ENCODE peak calls at places on chromosomes 13 and 19, in five cellular contexts. D, Z, K, A and W are unnamed samples.

GRCh38 chr13:97468331-97468730 is 34.4 kb downstream of the RAP2A start:
- DNase-seq in A (no peak), Z (no peak), K (no peak), D (no peak), W (no peak)

GRCh38 chr19:1133471-1133929 is 29.7 kb downstream of the GPX4 start:
- DNase-seq in A (no peak), K (peak; percentile 93), D (no peak), Z (no peak), W (peak; percentile 69)

GRCh38 chr19:14073925-14074838 is 1.6 kb downstream of the MISP3 start:
- DNase-seq in A (peak; percentile 33), K (no peak), Z (no peak), D (no peak), W (no peak)

GRCh38 chr13:35936579-35936978 is 194.6 kb downstream of the DCLK1 start:
- DNase-seq in Z (no peak), K (no peak), D (no peak), A (no peak), W (no peak)

GRCh38 chr19:2326699-2327360 is 1.6 kb downstream of the LSM7 start:
- DNase-seq in Z (no peak), K (no peak), A (no peak), D (no peak), W (no peak)

GRCh38 chr13:111241006-111241755 is 79.3 kb upstream of the TEX29 start:
- DNase-seq in D (no peak), A (no peak), Z (peak; percentile 60), K (no peak), W (no peak)

GRCh38 chr19:44955500-44956439 is 590 bp downstream of the CLPTM1 start:
- DNase-seq in A (no peak), Z (no peak), D (no peak), K (no peak), W (no peak)

GRCh38 chr13:74299688-74300087 is 165.5 kb upstream of the KLF12 start:
- DNase-seq in K (no peak), D (no peak), A (no peak), Z (no peak), W (no peak)

GRCh38 chr19:54448037-54448773 is 794 bp upstream of the LENG8 start:
- DNase-seq in Z (no peak), A (peak; percentile 58), K (no peak), D (peak; percentile 61), W (no peak)

GRCh38 chr19:49441960-49442350 is 628 bp upstream of the SLC17A7 start:
- DNase-seq in K (no peak), Z (no peak), D (no peak), A (no peak), W (no peak)

GRCh38 chr19:49443366-49444099 is 2.2 kb upstream of the SLC17A7 start:
- DNase-seq in D (peak; percentile 96), Z (peak; percentile 98), K (peak; percentile 95), A (peak; percentile 96), W (peak; percentile 91)

GRCh38 chr19:49441210-49441959 is at the start of gene SLC17A7:
- DNase-seq in K (no peak), D (peak; percentile 72), Z (no peak), A (peak; percentile 76), W (peak; percentile 58)

GRCh38 chr19:49442354-49442753 is 1.0 kb upstream of the SLC17A7 start:
- DNase-seq in A (peak; percentile 70), Z (no peak), K (no peak), D (peak; percentile 69), W (no peak)

DNA sequence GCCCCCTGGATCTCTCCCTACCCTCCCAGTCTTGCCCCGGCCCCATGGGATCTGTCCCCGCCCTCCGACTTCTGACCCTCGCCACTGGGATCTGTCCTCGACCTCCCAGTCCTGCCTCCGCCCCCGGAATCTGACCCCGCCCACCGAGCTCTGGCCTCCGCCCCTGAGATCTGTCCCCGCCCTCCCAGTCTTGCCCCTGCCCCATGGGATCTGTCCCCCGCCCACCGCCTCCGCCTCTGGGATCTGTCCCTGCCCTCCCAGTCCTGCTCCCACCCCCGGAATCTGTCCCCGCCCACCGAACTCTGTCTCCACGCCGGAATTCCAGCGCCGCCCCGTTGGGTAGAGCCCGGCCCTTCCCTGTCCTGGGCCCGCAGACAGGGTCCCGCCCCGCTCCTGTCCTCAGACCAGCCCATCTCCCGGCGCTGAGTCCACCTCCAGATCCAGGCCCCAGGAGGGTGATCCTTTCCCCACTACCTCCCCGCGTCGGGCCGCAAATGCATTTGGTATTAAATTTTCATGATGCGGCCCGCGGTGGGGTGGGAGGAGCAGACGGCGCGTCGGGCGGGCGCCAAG is 1.6 kb upstream of the SLC17A7 start:
- DNase-seq in D (peak; percentile 96), K (peak; percentile 67), Z (peak; percentile 98), A (peak; percentile 95), W (peak; percentile 32)
- H3K9me3 ChIP-seq in D (no peaks in the 10 kb centered on the region), K (no peaks in the 10 kb centered on the region), Z (no peaks in the 10 kb centered on the region), A (no peaks in the 10 kb centered on the region), W (no peaks in the 10 kb centered on the region)

GRCh38 chr19:43940719-43941118 is 5.6 kb upstream of the ZNF45 start:
- DNase-seq in Z (no peak), K (no peak), D (no peak), A (no peak), W (no peak)

GRCh38 chr19:43934985-43935708 is at the start of gene ZNF45:
- DNase-seq in K (peak; percentile 89), A (peak; percentile 86), Z (peak; percentile 97), D (peak; percentile 85), W (peak; percentile 71)

GRCh38 chr19:43941209-43941608 is 6.1 kb upstream of the ZNF45 start:
- DNase-seq in D (no peak), K (no peak), Z (no peak), A (no peak), W (no peak)

GRCh38 chr19:43936219-43936618 is 1.1 kb upstream of the ZNF45 start:
- DNase-seq in Z (no peak), D (no peak), K (no peak), A (no peak), W (no peak)

DNA sequence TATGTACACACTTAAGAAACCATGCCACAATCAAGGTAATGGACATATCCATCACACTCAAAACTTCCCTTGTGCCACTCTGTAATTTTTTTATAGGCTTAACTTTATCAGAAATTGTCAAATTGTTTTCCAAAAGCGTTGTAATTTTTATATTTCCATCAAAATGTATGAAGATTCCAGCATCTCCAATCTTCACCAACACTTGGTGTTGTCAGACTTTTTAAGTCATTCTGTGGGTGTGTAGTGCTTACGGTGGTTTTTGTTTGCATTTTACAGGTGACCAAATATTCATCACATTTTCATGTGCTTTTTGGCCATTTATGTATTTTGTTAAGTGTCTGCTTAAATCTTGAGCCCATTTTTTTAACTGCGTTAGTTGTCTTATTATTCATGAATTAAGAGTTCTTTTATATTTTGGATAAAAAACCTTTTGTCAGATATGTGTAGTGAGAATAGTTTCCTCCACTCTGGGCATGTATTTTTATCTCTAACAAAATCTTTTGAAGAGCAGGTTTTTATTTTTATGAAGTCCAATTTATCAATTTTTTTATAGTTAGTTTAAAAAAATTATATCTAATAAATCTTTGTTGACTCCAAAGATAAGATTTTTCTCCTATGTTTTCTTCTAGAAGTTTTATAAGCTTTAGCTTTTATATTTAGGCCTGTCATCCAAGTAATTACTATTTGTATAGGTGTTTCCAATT is 4.6 kb upstream of the ZNF45 start:
- DNase-seq in D (no peak), A (no peak), K (no peak), Z (no peak), W (no peak)
- H3K9me3 ChIP-seq in D (no peaks in the 10 kb centered on the region), A (no peaks in the 10 kb centered on the region), K (no peaks in the 10 kb centered on the region), Z (no peaks in the 10 kb centered on the region), W (no peaks in the 10 kb centered on the region)

DNA sequence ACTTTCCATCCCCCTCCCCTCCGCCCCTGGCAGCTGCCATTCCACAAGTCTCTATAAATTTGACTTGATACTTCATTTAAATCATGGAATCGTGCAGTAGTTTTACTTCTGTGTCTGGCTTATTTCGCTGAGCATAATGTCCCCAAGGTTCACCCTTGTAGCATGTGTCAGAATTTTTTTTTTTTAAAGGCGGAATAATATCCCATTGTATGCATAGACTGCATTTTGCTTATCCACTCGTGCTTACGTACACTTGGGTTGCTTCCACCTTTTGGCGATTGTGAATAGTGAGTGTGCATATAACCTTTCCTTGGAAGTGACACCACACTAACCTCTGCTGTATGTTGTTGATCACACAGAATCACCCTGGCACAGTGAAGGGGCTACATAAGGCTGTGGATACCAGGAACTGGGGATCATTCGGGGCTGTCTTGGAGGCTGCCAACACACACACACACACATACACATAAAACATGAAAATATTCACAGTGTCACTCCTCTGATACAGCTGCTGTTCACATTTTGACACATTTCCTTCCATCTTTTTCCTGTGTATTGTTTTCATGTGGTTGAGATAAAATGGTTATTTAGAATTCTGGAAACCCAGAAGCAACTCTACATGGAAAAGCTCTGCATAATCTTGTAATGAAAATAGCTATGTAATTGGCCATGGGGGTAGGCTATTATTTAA is 13.3 kb downstream of the ZNF71 start:
- DNase-seq in K (no peak), Z (no peak), A (no peak), D (no peak), W (no peak)
- H3K9me3 ChIP-seq in K (peaks cover 44% of the 10 kb centered on the region), Z (no peaks in the 10 kb centered on the region), A (peaks cover 46% of the 10 kb centered on the region), D (no peaks in the 10 kb centered on the region), W (peaks cover 54% of the 10 kb centered on the region)

DNA sequence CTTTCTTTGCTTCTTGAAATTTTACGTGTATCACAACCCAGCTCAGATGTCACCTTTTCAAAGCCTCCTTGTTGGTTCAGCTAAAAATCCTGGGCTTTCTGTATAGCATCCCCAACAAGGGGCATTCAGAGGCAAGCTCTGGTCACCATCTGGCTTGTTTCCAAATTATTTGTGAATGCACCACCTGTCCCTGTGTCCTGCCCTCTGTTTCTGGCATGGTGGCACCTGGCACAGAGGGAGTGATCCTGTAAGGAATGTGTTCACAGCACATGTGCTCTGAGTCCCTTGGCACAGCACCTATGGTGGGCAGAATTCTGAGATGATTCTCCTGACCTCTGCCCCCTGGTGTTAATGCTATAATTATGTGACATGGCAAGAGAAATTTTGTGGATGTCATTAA is 76.2 kb downstream of the ZNF429 start:
- DNase-seq in K (no peak), A (no peak), D (no peak), Z (no peak), W (no peak)
- H3K9me3 ChIP-seq in K (no peaks in the 10 kb centered on the region), A (no peaks in the 10 kb centered on the region), D (no peaks in the 10 kb centered on the region), Z (no peaks in the 10 kb centered on the region), W (no peaks in the 10 kb centered on the region)

GRCh38 chr13:99431927-99432636 is 69.2 kb upstream of the TM9SF2 start:
- DNase-seq in K (peak; percentile 63), Z (no peak), A (no peak), D (no peak), W (no peak)
- H3K9me3 ChIP-seq in K (no peaks in the 10 kb centered on the region), Z (no peaks in the 10 kb centered on the region), A (no peaks in the 10 kb centered on the region), D (no peaks in the 10 kb centered on the region), W (no peaks in the 10 kb centered on the region)

GRCh38 chr13:33373624-33374023 is 88.1 kb upstream of the STARD13 start:
- DNase-seq in D (no peak), K (no peak), A (no peak), Z (no peak), W (no peak)
- H3K9me3 ChIP-seq in D (no peaks in the 10 kb centered on the region), K (no peaks in the 10 kb centered on the region), A (no peaks in the 10 kb centered on the region), Z (no peaks in the 10 kb centered on the region), W (no peaks in the 10 kb centered on the region)

DNA sequence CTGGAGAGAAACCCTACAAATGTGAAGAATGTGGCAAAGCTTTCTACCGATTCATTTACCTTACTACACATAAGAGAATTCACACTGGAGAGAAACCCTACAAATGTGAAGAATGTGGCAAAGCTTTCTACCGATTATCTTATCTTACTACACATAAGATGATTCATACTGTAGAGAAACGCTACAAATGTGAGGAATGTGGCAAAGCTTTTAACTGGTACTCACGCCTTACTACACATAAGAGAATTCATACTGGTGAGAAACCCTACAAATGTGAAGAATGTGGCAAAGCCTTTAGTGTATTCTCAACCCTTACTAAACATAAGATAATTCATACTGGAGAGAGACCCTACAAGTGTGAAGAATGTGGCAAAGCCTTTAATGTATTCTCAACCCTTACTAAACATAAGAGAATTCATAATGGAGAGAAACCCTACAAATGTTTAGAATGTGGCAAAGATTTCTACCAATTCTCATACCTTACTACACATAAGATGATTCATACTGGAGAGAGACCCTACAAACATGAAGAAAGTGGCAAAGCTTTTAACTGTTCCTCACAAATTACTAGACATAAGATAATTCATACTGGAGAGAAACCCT is 12.9 kb upstream of the ZNF493 start:
- DNase-seq in Z (no peak), A (no peak), D (no peak), K (no peak), W (no peak)
- H3K9me3 ChIP-seq in Z (peaks cover 6% of the 10 kb centered on the region), A (peaks cover 41% of the 10 kb centered on the region), D (peaks cover 9% of the 10 kb centered on the region), K (peaks cover 47% of the 10 kb centered on the region), W (peaks cover 26% of the 10 kb centered on the region)